ENCODE peak calls at places on chromosome 10, in nine cellular contexts. One of them, this sample, is unnamed.

GRCh38 chr10:122939819-122940543 is 14.0 kb downstream of the C10orf88 start:
- DNase-seq in cardiac muscle cell: no peak
- DNase-seq in pancreas: no peak
- DNase-seq in PC-3: no peak
- DNase-seq in GM12865: no peak
- DNase-seq in fibroblast of mammary gland: peak; percentile 56
- DNase-seq in cardiac fibroblast: peak; percentile 81
- DNase-seq in A549: no peak
- DNase-seq in mucosa of descending colon: no peak
- DNase-seq in this sample: peak; percentile 86

GRCh38 chr10:52583341-52583740 is 189.2 kb downstream of the MBL2 start:
- DNase-seq in fibroblast of mammary gland: no peak
- DNase-seq in cardiac muscle cell: no peak
- DNase-seq in A549: no peak
- DNase-seq in cardiac fibroblast: no peak
- DNase-seq in PC-3: no peak
- DNase-seq in pancreas: no peak
- DNase-seq in mucosa of descending colon: no peak
- DNase-seq in GM12865: no peak
- DNase-seq in this sample: no peak

GRCh38 chr10:59234814-59235429 is 58.5 kb downstream of the PHYHIPL start:
- DNase-seq in fibroblast of mammary gland: peak; percentile 57
- DNase-seq in mucosa of descending colon: no peak
- DNase-seq in pancreas: no peak
- DNase-seq in cardiac muscle cell: peak; percentile 63
- DNase-seq in PC-3: peak; percentile 78
- DNase-seq in cardiac fibroblast: peak; percentile 68
- DNase-seq in GM12865: peak; percentile 31
- DNase-seq in A549: peak; percentile 44
- DNase-seq in this sample: peak; percentile 72

GRCh38 chr10:44963772-44964633 is 4.4 kb downstream of the RASSF4 start:
- DNase-seq in fibroblast of mammary gland: no peak
- DNase-seq in cardiac muscle cell: peak; percentile 68
- DNase-seq in PC-3: no peak
- DNase-seq in A549: no peak
- DNase-seq in cardiac fibroblast: peak; percentile 35
- DNase-seq in GM12865: peak; percentile 54
- DNase-seq in pancreas: peak; percentile 83
- DNase-seq in mucosa of descending colon: peak; percentile 51
- DNase-seq in this sample: no peak

GRCh38 chr10:29658984-29659769 is 24.4 kb upstream of the SVIL start:
- DNase-seq in fibroblast of mammary gland: peak; percentile 100
- DNase-seq in mucosa of descending colon: no peak
- DNase-seq in cardiac muscle cell: no peak
- DNase-seq in GM12865: peak; percentile 88
- DNase-seq in cardiac fibroblast: peak; percentile 100
- DNase-seq in PC-3: peak; percentile 95
- DNase-seq in pancreas: peak; percentile 38
- DNase-seq in A549: peak; percentile 96
- DNase-seq in this sample: peak; percentile 100

GRCh38 chr10:102230264-102230860 is 4.3 kb downstream of the ELOVL3 start:
- DNase-seq in GM12865: peak; percentile 22
- DNase-seq in mucosa of descending colon: peak; percentile 54
- DNase-seq in pancreas: peak; percentile 33
- DNase-seq in cardiac muscle cell: peak; percentile 82
- DNase-seq in A549: peak; percentile 66
- DNase-seq in PC-3: peak; percentile 55
- DNase-seq in cardiac fibroblast: peak; percentile 60
- DNase-seq in fibroblast of mammary gland: peak; percentile 68
- DNase-seq in this sample: peak; percentile 50

GRCh38 chr10:119203006-119203405 is 4.4 kb upstream of the GRK5 start:
- DNase-seq in fibroblast of mammary gland: peak; percentile 38
- DNase-seq in cardiac fibroblast: peak; percentile 54
- DNase-seq in GM12865: no peak
- DNase-seq in PC-3: peak; percentile 64
- DNase-seq in A549: no peak
- DNase-seq in mucosa of descending colon: no peak
- DNase-seq in cardiac muscle cell: no peak
- DNase-seq in pancreas: no peak
- DNase-seq in this sample: peak; percentile 72

GRCh38 chr10:50469288-50469687 is 154.5 kb downstream of the SGMS1 start:
- DNase-seq in mucosa of descending colon: no peak
- DNase-seq in cardiac fibroblast: peak; percentile 63
- DNase-seq in fibroblast of mammary gland: peak; percentile 17
- DNase-seq in A549: no peak
- DNase-seq in GM12865: no peak
- DNase-seq in PC-3: peak; percentile 71
- DNase-seq in cardiac muscle cell: no peak
- DNase-seq in pancreas: no peak
- DNase-seq in this sample: peak; percentile 69

GRCh38 chr10:80662429-80663211 is 124.9 kb downstream of the SH2D4B start:
- DNase-seq in GM12865: peak; percentile 68
- DNase-seq in cardiac fibroblast: peak; percentile 83
- DNase-seq in pancreas: peak; percentile 71
- DNase-seq in mucosa of descending colon: peak; percentile 90
- DNase-seq in fibroblast of mammary gland: peak; percentile 70
- DNase-seq in cardiac muscle cell: peak; percentile 87
- DNase-seq in A549: peak; percentile 84
- DNase-seq in PC-3: peak; percentile 68
- DNase-seq in this sample: peak; percentile 80

GRCh38 chr10:27252267-27253000 is 11.8 kb upstream of the ACBD5 start:
- DNase-seq in pancreas: peak; percentile 69
- DNase-seq in fibroblast of mammary gland: peak; percentile 61
- DNase-seq in A549: peak; percentile 65
- DNase-seq in cardiac fibroblast: peak; percentile 58
- DNase-seq in mucosa of descending colon: peak; percentile 88
- DNase-seq in PC-3: no peak
- DNase-seq in GM12865: peak; percentile 92
- DNase-seq in cardiac muscle cell: no peak
- DNase-seq in this sample: peak; percentile 35

DNA sequence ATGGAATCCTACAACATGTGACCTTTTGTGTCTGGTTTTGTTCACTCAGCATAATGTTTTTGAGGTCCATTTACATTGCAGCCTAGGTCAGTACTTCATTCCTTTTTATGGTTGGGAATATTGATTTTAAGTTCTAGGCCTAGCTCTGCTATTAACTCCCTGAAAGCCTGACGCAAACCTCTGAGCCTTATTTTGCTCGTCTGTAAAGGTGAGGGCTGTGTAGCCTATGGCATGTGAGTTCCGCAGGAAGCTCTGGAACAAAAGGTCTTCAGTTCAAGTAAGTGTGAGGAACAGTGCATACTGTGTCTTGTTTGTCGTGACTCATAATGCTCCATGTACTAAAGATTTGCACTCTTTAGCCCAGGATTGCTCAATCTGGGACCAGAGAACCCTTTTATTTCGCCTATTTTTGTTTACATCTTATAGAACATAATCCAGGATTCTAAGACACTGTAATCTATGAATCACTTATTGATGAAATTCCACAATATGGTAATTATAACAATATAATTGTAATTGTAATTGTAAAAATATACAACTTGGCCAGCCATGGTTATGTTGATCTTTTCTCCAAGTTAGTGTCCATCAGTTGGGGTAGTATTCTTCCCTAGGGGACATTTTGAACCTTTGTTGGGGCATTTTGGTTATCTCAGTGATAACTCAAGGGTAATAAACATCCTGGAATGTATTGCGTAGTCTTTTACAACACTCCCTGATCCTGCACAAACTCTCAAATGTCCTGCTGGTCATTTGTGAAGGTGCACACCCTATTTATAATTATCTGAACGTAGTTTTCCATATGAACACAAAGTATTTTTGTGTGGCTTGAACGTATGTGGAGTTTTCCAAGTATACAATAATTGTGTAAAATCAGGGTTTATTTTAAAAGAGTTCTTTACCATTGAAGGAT is 184.7 kb downstream of the VTI1A start:
- DNase-seq in mucosa of descending colon: no peak
- DNase-seq in GM12865: no peak
- DNase-seq in pancreas: no peak
- DNase-seq in cardiac muscle cell: no peak
- DNase-seq in fibroblast of mammary gland: peak; percentile 63
- DNase-seq in PC-3: no peak
- DNase-seq in cardiac fibroblast: peak; percentile 57
- DNase-seq in A549: no peak
- DNase-seq in this sample: no peak
- TF ChIP-seq CTCF in mucosa of descending colon: no peak
- TF ChIP-seq CTCF in GM12865: no peak
- TF ChIP-seq CTCF in pancreas: no peak
- TF ChIP-seq CTCF in cardiac muscle cell: no peak
- TF ChIP-seq CTCF in fibroblast of mammary gland: no peak
- TF ChIP-seq CTCF in PC-3: no peak
- TF ChIP-seq CTCF in cardiac fibroblast: no peak
- TF ChIP-seq CTCF in A549: no peak
- TF ChIP-seq CTCF in this sample: no peak

DNA sequence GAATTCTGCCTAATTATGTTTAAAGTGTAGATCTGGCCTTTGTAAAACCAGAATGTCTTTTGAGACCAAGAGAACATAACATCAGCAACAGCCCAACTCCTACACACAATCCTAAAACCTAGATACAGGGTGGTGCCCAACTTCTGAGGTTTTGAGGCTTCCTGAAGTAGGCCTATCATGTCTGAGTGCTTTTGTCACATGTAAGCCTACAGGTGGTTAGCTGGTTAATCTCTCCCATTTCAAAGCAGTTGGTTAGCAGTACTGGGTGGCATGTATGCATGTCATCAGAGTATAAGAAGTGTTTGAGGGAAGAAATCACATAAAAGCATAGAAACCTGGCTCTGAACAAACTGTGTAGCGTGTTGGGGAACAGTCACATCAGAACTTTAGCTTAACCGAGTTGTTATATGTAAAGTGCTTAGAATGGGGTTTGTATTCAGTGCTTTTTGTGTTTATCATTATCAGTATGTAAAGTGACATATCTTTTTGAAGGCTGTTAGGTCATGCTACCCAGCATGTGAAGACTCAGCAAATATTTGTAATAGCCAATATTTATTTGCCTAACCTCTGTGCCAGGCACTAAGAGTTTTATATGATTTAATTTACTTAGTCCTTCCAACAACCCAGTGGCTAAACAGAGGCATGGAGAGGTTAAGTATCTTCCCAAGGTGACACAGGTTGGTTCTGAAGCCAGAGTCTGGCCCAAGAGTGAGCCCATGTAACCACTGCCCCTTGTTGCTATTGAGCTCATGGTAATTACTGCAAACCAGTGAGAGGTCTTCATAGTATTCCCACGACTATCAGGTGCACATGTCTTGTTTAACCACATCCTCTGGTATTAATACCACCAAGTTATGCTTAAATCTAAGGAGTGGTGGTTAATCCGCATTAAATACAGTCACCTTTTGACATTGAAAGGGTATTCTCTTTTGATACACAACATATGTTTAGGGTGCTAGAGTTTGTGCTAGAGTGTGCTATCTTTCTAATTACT is 2.6 kb downstream of the ADD3 start:
- DNase-seq in fibroblast of mammary gland: no peak
- DNase-seq in A549: no peak
- DNase-seq in cardiac muscle cell: no peak
- DNase-seq in PC-3: no peak
- DNase-seq in cardiac fibroblast: no peak
- DNase-seq in mucosa of descending colon: no peak
- DNase-seq in pancreas: no peak
- DNase-seq in GM12865: peak; percentile 66
- DNase-seq in this sample: no peak
- H3K4me3 ChIP-seq in fibroblast of mammary gland: no peak overlapping the region
- H3K4me3 ChIP-seq in A549: no peak overlapping the region
- H3K4me3 ChIP-seq in cardiac muscle cell: peak overlapping the region; percentile 60
- H3K4me3 ChIP-seq in PC-3: peak overlapping the region; percentile 92
- H3K4me3 ChIP-seq in cardiac fibroblast: peak overlapping the region; percentile 83
- H3K4me3 ChIP-seq in mucosa of descending colon: no peak overlapping the region
- H3K4me3 ChIP-seq in pancreas: peak overlapping the region; percentile 72
- H3K4me3 ChIP-seq in GM12865: peak overlapping the region; percentile 73
- H3K4me3 ChIP-seq in this sample: peak overlapping the region; percentile 93

DNA sequence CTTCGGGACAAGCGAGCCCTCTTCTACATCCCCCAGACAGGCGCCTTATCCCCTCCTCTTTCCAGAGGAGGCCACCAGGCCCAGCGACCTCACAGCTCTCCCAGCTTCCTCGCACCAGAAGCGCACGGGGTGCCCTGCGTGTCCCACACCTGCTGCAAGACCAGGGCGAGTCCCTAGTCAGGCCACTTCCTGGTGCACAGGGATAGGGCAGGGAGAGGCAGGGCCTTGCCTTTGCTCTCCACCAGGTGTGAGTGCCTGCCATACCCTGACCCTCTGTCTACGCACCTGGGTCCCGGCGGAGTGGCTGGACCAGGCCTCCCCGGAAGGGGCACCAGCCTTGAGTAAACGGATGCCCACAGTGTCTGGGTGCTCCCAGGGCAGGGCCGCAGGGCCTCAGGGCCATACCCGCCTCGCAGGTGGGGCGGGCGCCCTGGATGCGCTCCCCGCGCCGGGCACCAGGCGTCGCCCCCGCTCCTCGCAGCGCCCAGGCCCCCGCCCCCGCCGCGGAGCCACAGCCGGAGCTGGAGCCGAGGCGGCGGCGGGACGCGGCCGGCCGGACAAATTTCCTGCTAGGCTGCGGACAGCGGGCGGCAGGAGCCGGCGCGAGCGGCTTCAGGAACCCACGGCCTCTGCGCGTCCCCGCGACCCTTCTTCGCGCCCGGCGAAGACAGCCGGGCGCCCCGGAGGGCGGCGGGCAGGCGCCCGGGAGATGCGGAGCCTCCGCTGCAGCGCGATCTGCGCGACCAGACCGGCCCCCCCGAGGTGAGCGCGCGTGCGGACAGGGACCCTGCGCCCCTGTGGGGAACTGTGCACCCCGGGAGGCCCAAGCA is at the start of gene PTPRE:
- DNase-seq in A549: peak; percentile 44
- DNase-seq in GM12865: peak; percentile 45
- DNase-seq in PC-3: peak; percentile 72
- DNase-seq in cardiac fibroblast: peak; percentile 62
- DNase-seq in pancreas: peak; percentile 48
- DNase-seq in mucosa of descending colon: peak; percentile 90
- DNase-seq in fibroblast of mammary gland: peak; percentile 51
- DNase-seq in cardiac muscle cell: peak; percentile 85
- DNase-seq in this sample: peak; percentile 16
- TF ChIP-seq CTCF in A549: peak; percentile 88
- TF ChIP-seq CTCF in GM12865: peak; percentile 56
- TF ChIP-seq CTCF in PC-3: peak; percentile 46
- TF ChIP-seq CTCF in cardiac fibroblast: peak; percentile 26
- TF ChIP-seq CTCF in pancreas: peak; percentile 53
- TF ChIP-seq CTCF in mucosa of descending colon: peak; percentile 77
- TF ChIP-seq CTCF in fibroblast of mammary gland: peak; percentile 27
- TF ChIP-seq CTCF in cardiac muscle cell: peak; percentile 56
- TF ChIP-seq CTCF in this sample: peak; percentile 42

DNA sequence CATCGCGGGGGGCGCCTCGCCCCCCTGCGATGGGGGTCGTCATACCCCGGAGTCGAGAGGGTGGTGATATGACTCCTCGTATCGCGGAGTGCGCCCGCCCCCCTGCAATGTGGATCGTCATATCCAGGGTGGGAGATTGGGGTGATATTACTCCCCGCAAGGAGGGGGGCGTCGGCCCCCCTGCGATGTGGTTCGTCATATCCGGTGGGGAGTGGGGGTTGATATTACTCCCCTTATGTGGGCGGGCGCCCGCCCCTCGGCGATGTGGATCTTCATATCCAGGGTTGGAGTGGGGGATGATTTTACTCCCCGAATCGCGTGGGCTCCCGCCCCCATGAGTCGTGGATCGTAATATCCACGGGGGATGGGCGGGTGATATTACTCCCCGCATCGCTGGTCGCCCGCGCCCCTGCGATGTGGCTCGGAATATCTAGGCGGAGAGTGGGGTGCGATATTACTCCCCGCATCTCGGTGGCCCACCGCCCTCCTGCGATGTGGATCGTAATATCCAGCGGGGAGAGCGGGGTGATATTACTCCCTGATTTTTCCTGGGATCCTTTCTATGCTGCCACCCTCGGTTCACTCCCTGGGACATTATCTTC is 36.9 kb downstream of the MEIG1 start:
- DNase-seq in cardiac fibroblast: no peak
- DNase-seq in cardiac muscle cell: no peak
- DNase-seq in PC-3: no peak
- DNase-seq in mucosa of descending colon: no peak
- DNase-seq in GM12865: no peak
- DNase-seq in pancreas: no peak
- DNase-seq in A549: no peak
- DNase-seq in fibroblast of mammary gland: no peak
- DNase-seq in this sample: no peak
- H3K4me3 ChIP-seq in cardiac fibroblast: no peak overlapping the region
- H3K4me3 ChIP-seq in cardiac muscle cell: no peak overlapping the region
- H3K4me3 ChIP-seq in PC-3: no peak overlapping the region
- H3K4me3 ChIP-seq in mucosa of descending colon: no peak overlapping the region
- H3K4me3 ChIP-seq in GM12865: no peak overlapping the region
- H3K4me3 ChIP-seq in pancreas: no peak overlapping the region
- H3K4me3 ChIP-seq in A549: no peak overlapping the region
- H3K4me3 ChIP-seq in fibroblast of mammary gland: no peak overlapping the region
- H3K4me3 ChIP-seq in this sample: no peak overlapping the region